ENCODE peak calls at places on chromosomes 5 and 9, in five cellular contexts. O is cardiac septum; R is lung; M is effector memory CD8-positive, alpha-beta T cell; H is A673. Z is an unnamed sample.

GRCh38 chr5:68285075-68285827 is 69.7 kb downstream of the PIK3R1 start:
- DNase-seq in H (no peak), M (no peak), O (no peak), R (no peak), Z (no peak)

GRCh38 chr5:109945723-109946480 is 256.2 kb downstream of the MAN2A1 start:
- DNase-seq in O (no peak), M (no peak), R (no peak), H (no peak), Z (no peak)

GRCh38 chr5:178832618-178833201 is 27.0 kb upstream of the ZNF354B start:
- DNase-seq in M (no peak), R (no peak), H (no peak), O (no peak), Z (no peak)

GRCh38 chr9:20844916-20845315 is 160.9 kb downstream of the FOCAD start:
- DNase-seq in O (no peak), M (no peak), H (no peak), R (no peak), Z (peak)

GRCh38 chr5:58921106-58921505 is 338.2 kb downstream of the RAB3C start:
- DNase-seq in R (no peak), M (no peak), O (no peak), H (no peak), Z (no peak)

GRCh38 chr5:115543931-115544370 is 624 bp downstream of the FEM1C start:
- DNase-seq in O (peak), H (peak), R (no peak), M (peak), Z (peak)

GRCh38 chr9:32533338-32533737 is 7.3 kb upstream of the RIGI start:
- DNase-seq in M (no peak), R (no peak), O (no peak), H (no peak), Z (no peak)

GRCh38 chr5:67154518-67155206 is 41.9 kb downstream of the CD180 start:
- DNase-seq in H (peak), O (no peak), M (no peak), R (no peak), Z (no peak)

GRCh38 chr5:150106669-150107068 is 20.3 kb upstream of the CSF1R start:
- DNase-seq in H (no peak), R (no peak), O (no peak), M (no peak), Z (peak)

GRCh38 chr9:7324031-7324654 is 475.4 kb downstream of the DMAC1 start:
- DNase-seq in O (no peak), H (peak), M (no peak), R (no peak), Z (peak)

GRCh38 chr9:81417299-81417675 is 272.1 kb downstream of the TLE1 start:
- DNase-seq in R (no peak), O (no peak), M (no peak), H (no peak), Z (no peak)

GRCh38 chr5:176466245-176466871 is 18.2 kb downstream of the FAF2 start:
- DNase-seq in H (no peak), R (no peak), M (no peak), O (no peak), Z (peak)

GRCh38 chr9:115340314-115340713 is 222.4 kb upstream of the TNC start:
- DNase-seq in R (no peak), M (no peak), H (no peak), O (no peak), Z (no peak)

GRCh38 chr5:32280656-32281081 is 32.1 kb downstream of the MTMR12 start:
- DNase-seq in M (no peak), O (no peak), R (no peak), H (no peak), Z (no peak)

GRCh38 chr9:72800326-72800994 is 152.4 kb downstream of the ALDH1A1 start:
- DNase-seq in M (no peak), R (no peak), H (no peak), O (no peak), Z (no peak)

GRCh38 chr5:616342-617039 is 4.4 kb downstream of the CEP72 start:
- DNase-seq in R (no peak), M (no peak), H (no peak), O (peak), Z (no peak)

GRCh38 chr9:22142681-22143080 is 133.6 kb upstream of the CDKN2B start:
- DNase-seq in H (no peak), O (no peak), R (no peak), M (no peak), Z (peak)

GRCh38 chr9:133104718-133105460 is 16.2 kb downstream of the RALGDS start:
- DNase-seq in H (no peak), O (no peak), R (no peak), M (no peak), Z (no peak)

GRCh38 chr9:87732344-87732743 is 6.4 kb downstream of the CTSL start:
- DNase-seq in O (no peak), H (no peak), R (no peak), M (no peak), Z (peak)

GRCh38 chr5:7015586-7016256 is 302.5 kb downstream of the TENT4A start:
- DNase-seq in R (no peak), O (no peak), H (peak), M (no peak), Z (no peak)

GRCh38 chr5:172941067-172941516 is 18.1 kb upstream of the RPL26L1 start:
- DNase-seq in R (no peak), M (no peak), H (no peak), O (no peak), Z (no peak)

GRCh38 chr5:33725846-33726245 is 165.9 kb downstream of the ADAMTS12 start:
- DNase-seq in H (no peak), M (no peak), O (no peak), R (no peak), Z (peak)

GRCh38 chr9:112789493-112789892 is 38.9 kb downstream of the SNX30 start:
- DNase-seq in R (no peak), M (no peak), H (no peak), O (no peak), Z (peak)

GRCh38 chr5:147626494-147626893 is 116.6 kb upstream of the DPYSL3 start:
- DNase-seq in R (no peak), O (no peak), H (no peak), M (no peak), Z (no peak)

GRCh38 chr5:91162534-91163381 is 220.4 kb downstream of the ARRDC3 start:
- DNase-seq in H (no peak), M (peak), O (peak), R (peak), Z (peak)

GRCh38 chr9:137685035-137685885 is 66.5 kb downstream of the EHMT1 start:
- DNase-seq in O (no peak), H (no peak), R (no peak), M (no peak), Z (peak)

GRCh38 chr5:166716856-166717492 is 1574.5 kb upstream of the WWC1 start:
- DNase-seq in M (no peak), H (no peak), O (no peak), R (no peak), Z (no peak)